ENCODE peak calls at places on chromosomes 7 and 10, in five cellular contexts. J, Q, B, Z and V are unnamed samples.
A peak's percentile ranks its signal among the peaks of the same experiment; 100 is the strongest.

GRCh38 chr7:44541876-44542610 is 913 bp upstream of the NPC1L1 start:
- DNase-seq in J (no peak), Q (no peak), B (no peak), Z (no peak), V (no peak)

GRCh38 chr7:47776335-47776734 is 171.9 kb downstream of the PKD1L1 start:
- DNase-seq in J (no peak), Q (no peak), B (no peak), Z (no peak), V (no peak)

GRCh38 chr10:73647211-73647874 is 6.1 kb upstream of the MYOZ1 start:
- DNase-seq in J (peak; percentile 67), Q (no peak), B (no peak), Z (peak; percentile 83), V (peak; percentile 4)

GRCh38 chr10:79024296-79024695 is 44.5 kb upstream of the ZMIZ1 start:
- DNase-seq in J (no peak), Q (no peak), B (no peak), Z (peak; percentile 62), V (no peak)

GRCh38 chr7:136533732-136534131 is 334.7 kb upstream of the CHRM2 start:
- DNase-seq in J (no peak), Q (no peak), B (no peak), Z (no peak), V (no peak)

GRCh38 chr7:1672851-1673486 is 2.9 kb downstream of the ELFN1 start:
- DNase-seq in J (peak; percentile 6), Q (no peak), B (no peak), Z (peak; percentile 40), V (no peak)

GRCh38 chr10:63145782-63146181 is 12.7 kb downstream of the NRBF2 start:
- DNase-seq in J (no peak), Q (no peak), B (peak; percentile 58), Z (no peak), V (no peak)

GRCh38 chr10:3139135-3139910 is 33.3 kb downstream of the PITRM1 start:
- DNase-seq in J (no peak), Q (no peak), B (no peak), Z (peak; percentile 35), V (no peak)

GRCh38 chr7:140475747-140476333 is 3.5 kb downstream of the MKRN1 start:
- DNase-seq in J (no peak), Q (peak; percentile 49), B (peak; percentile 41), Z (peak; percentile 57), V (peak; percentile 52)

GRCh38 chr7:78149787-78150186 is 351.2 kb downstream of the PHTF2 start:
- DNase-seq in J (no peak), Q (no peak), B (peak; percentile 85), Z (no peak), V (no peak)

GRCh38 chr10:101137271-101137670 is 6.2 kb downstream of the TLX1 start:
- DNase-seq in J (no peak), Q (no peak), B (no peak), Z (no peak), V (no peak)

GRCh38 chr7:127922661-127923060 is 108.6 kb downstream of the LRRC4 start:
- DNase-seq in J (no peak), Q (no peak), B (peak; percentile 48), Z (no peak), V (no peak)

GRCh38 chr7:120733835-120734234 is 124.1 kb downstream of the TSPAN12 start:
- DNase-seq in J (no peak), Q (no peak), B (no peak), Z (no peak), V (no peak)

GRCh38 chr7:138553805-138554204 is 93.7 kb downstream of the TRIM24 start:
- DNase-seq in J (no peak), Q (no peak), B (no peak), Z (no peak), V (no peak)

GRCh38 chr7:66163186-66163610 is 41.9 kb upstream of the TPST1 start:
- DNase-seq in J (peak; percentile 26), Q (no peak), B (no peak), Z (no peak), V (no peak)

GRCh38 chr7:2006231-2006771 is 226.4 kb downstream of the MAD1L1 start:
- DNase-seq in J (peak; percentile 6), Q (no peak), B (no peak), Z (peak; percentile 32), V (no peak)

GRCh38 chr10:12198156-12198555 is 2.2 kb downstream of the CDC123 start:
- DNase-seq in J (no peak), Q (no peak), B (no peak), Z (no peak), V (no peak)

GRCh38 chr10:113585949-113586348 is 33.1 kb downstream of the HABP2 start:
- DNase-seq in J (no peak), Q (no peak), B (no peak), Z (no peak), V (no peak)

GRCh38 chr10:7515549-7515948 is 104.7 kb upstream of the SFMBT2 start:
- DNase-seq in J (no peak), Q (no peak), B (no peak), Z (no peak), V (no peak)

GRCh38 chr7:26629696-26630095 is 234.7 kb downstream of the SKAP2 start:
- DNase-seq in J (no peak), Q (no peak), B (no peak), Z (no peak), V (no peak)

GRCh38 chr7:39252916-39253315 is 275.2 kb downstream of the POU6F2 start:
- DNase-seq in J (no peak), Q (no peak), B (peak; percentile 4), Z (no peak), V (no peak)

GRCh38 chr10:50542871-50543270 is 80.9 kb downstream of the SGMS1 start:
- DNase-seq in J (no peak), Q (no peak), B (no peak), Z (no peak), V (no peak)

GRCh38 chr10:77637986-77638765 is 568 bp upstream of the KCNMA1 start:
- DNase-seq in J (peak; percentile 52), Q (no peak), B (peak; percentile 53), Z (peak; percentile 74), V (no peak)

GRCh38 chr7:14924398-14924797 is 21.8 kb upstream of the DGKB start:
- DNase-seq in J (no peak), Q (no peak), B (no peak), Z (no peak), V (no peak)

GRCh38 chr7:120273476-120273975 is 551 bp downstream of the KCND2 start:
- DNase-seq in J (peak; percentile 40), Q (no peak), B (no peak), Z (peak; percentile 68), V (no peak)

GRCh38 chr10:121158988-121159579 is 307.9 kb downstream of the WDR11 start:
- DNase-seq in J (no peak), Q (no peak), B (no peak), Z (no peak), V (no peak)

GRCh38 chr7:140156460-140157080 is 20.2 kb downstream of the KDM7A start:
- DNase-seq in J (no peak), Q (no peak), B (no peak), Z (no peak), V (no peak)

GRCh38 chr7:30563326-30563942 is 31.2 kb upstream of the GARS1 start:
- DNase-seq in J (no peak), Q (no peak), B (peak; percentile 40), Z (no peak), V (no peak)

GRCh38 chr10:90171014-90171722 is 469.8 kb downstream of the KIF20B start:
- DNase-seq in J (no peak), Q (no peak), B (no peak), Z (no peak), V (no peak)

GRCh38 chr10:131855763-131856401 is 44.9 kb upstream of the PPP2R2D start:
- DNase-seq in J (no peak), Q (no peak), B (no peak), Z (peak; percentile 48), V (no peak)

GRCh38 chr7:135499818-135500217 is 10.1 kb downstream of the CNOT4 start:
- DNase-seq in J (no peak), Q (no peak), B (no peak), Z (no peak), V (no peak)

GRCh38 chr10:60048146-60048545 is 141.8 kb upstream of the CCDC6 start:
- DNase-seq in J (no peak), Q (no peak), B (no peak), Z (no peak), V (no peak)

DNA sequence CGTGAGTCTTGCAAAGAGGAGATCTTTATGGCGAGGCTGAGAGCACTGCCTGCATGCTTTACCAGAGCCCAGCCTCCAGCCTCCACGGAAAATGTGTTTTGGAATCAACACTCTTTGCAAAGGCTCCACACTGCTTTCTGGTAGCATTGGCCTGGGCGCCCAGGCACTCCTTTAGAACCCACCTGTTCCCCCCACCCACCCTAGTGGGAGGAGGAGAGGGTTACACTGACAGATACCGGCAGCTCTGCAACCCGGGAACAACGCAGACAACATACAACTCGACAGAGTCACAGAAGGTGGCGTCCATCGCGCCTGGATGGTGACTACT is 5.5 kb upstream of the MNX1 start:
- DNase-seq in J (no peak), Q (no peak), B (no peak), Z (no peak), V (no peak)
- H3K27ac ChIP-seq in J (no peak overlapping the region), Q (no peak overlapping the region), B (no peak overlapping the region), Z (no peak overlapping the region), V (no peak overlapping the region)

GRCh38 chr10:99406149-99406548 is 24.3 kb downstream of the GOT1 start:
- DNase-seq in J (no peak), Q (no peak), B (no peak), Z (no peak), V (no peak)

GRCh38 chr10:99412100-99412499 is 18.3 kb downstream of the GOT1 start:
- DNase-seq in J (no peak), Q (no peak), B (no peak), Z (no peak), V (no peak)

GRCh38 chr10:99410876-99411275 is 19.5 kb downstream of the GOT1 start:
- DNase-seq in J (no peak), Q (no peak), B (no peak), Z (no peak), V (no peak)

GRCh38 chr10:99411546-99411945 is 18.9 kb downstream of the GOT1 start:
- DNase-seq in J (no peak), Q (no peak), B (no peak), Z (no peak), V (no peak)
- H3K27ac ChIP-seq in J (peak overlapping the region; percentile 39), Q (no peak overlapping the region), B (no peak overlapping the region), Z (no peak overlapping the region), V (no peak overlapping the region)

GRCh38 chr10:124721295-124722052 is 22.7 kb downstream of the FAM53B start:
- DNase-seq in J (peak; percentile 67), Q (no peak), B (no peak), Z (peak; percentile 90), V (peak; percentile 56)
- H3K27ac ChIP-seq in J (peak overlapping the region; percentile 80), Q (peak overlapping the region; percentile 53), B (no peak overlapping the region), Z (peak overlapping the region; percentile 79), V (peak overlapping the region; percentile 81)

DNA sequence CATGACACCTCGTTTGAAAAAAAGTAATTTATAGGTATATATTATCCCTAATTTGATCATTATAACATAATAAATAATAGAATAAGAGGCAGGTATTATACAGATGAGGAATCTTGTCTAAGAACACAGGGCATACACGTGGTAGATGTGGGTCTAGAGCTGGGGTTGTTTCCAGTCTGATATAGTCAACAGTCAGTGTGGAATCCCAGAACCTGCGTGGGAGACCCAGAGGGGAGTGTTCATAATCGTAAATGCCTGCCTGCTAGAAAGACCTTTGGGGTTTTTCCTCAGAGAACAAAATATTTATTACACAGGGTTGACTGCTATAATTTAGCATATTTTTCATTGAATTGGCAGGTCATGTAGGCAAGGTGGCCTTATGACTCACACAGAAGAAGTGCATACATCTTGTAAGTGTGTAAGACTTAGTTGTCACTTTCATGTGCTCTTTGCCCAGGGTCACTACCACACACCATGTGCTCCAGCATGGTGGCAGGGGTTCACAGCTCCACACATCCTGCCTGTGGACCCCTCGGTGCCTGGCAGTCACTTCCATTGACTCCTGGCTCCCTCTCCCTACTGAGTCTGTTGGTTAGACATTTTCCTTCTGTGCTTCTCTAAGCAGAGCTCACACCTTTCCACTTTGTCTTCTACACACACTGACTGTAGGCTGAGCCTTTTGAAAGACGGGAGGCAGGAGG is 94.9 kb upstream of the IKZF1 start:
- DNase-seq in J (no peak), Q (no peak), B (no peak), Z (no peak), V (no peak)
- H3K27ac ChIP-seq in J (no peak overlapping the region), Q (no peak overlapping the region), B (no peak overlapping the region), Z (no peak overlapping the region), V (peak overlapping the region; percentile 2)